ENCODE peak calls at places on chromosomes 12 and 14, in six cellular contexts. P, G, O, N, U and B are unnamed samples.

GRCh38 chr12:118840399-118840798 is 140.9 kb upstream of the SRRM4 start:
- DNase-seq in G (no peak), U (no peak), P (no peak), O (no peak), N (peak), B (no peak)

GRCh38 chr12:47739959-47740358 is 14.7 kb upstream of the ENDOU start:
- DNase-seq in N (no peak), U (no peak), G (peak), P (no peak), O (no peak), B (peak)

GRCh38 chr14:94936411-94936892 is 166.5 kb upstream of the GSC start:
- DNase-seq in P (no peak), U (no peak), N (no peak), G (no peak), O (no peak), B (no peak)

GRCh38 chr12:1575287-1575798 is 19.0 kb downstream of the FBXL14 start:
- DNase-seq in G (no peak), O (no peak), U (no peak), P (no peak), N (no peak), B (no peak)

GRCh38 chr12:6368906-6369525 is 6.3 kb downstream of the SCNN1A start:
- DNase-seq in P (no peak), G (no peak), O (no peak), U (no peak), N (no peak), B (no peak)

GRCh38 chr14:103228076-103228806 is 105.0 kb downstream of the TNFAIP2 start:
- DNase-seq in O (no peak), U (no peak), N (no peak), P (no peak), G (no peak), B (no peak)

GRCh38 chr12:123152823-123153222 is 1.9 kb upstream of the PITPNM2 start:
- DNase-seq in G (no peak), N (no peak), P (no peak), U (no peak), O (no peak), B (no peak)

GRCh38 chr14:100339757-100340453 is 16.8 kb downstream of the SLC25A47 start:
- DNase-seq in P (no peak), G (no peak), U (no peak), N (no peak), O (no peak), B (no peak)

GRCh38 chr14:96016761-96017160 is 22.4 kb upstream of the C14orf132 start:
- DNase-seq in U (peak), P (no peak), O (no peak), N (no peak), G (no peak), B (no peak)

GRCh38 chr12:63822352-63822751 is 22.1 kb upstream of the SRGAP1 start:
- DNase-seq in U (no peak), P (no peak), O (no peak), G (no peak), N (no peak), B (no peak)

GRCh38 chr12:51381226-51382079 is 9.8 kb downstream of the GALNT6 start:
- DNase-seq in G (no peak), U (no peak), P (no peak), N (no peak), O (no peak), B (no peak)

GRCh38 chr12:561908-562593 is 101.2 kb downstream of the NINJ2 start:
- DNase-seq in U (no peak), G (no peak), O (no peak), N (no peak), P (no peak), B (no peak)

GRCh38 chr12:12899530-12900380 is 8.4 kb downstream of the GPRC5A start:
- DNase-seq in U (no peak), N (peak), G (peak), P (no peak), O (no peak), B (peak)

GRCh38 chr12:694734-695503 is 31.7 kb upstream of the NINJ2 start:
- DNase-seq in O (no peak), N (no peak), G (no peak), P (no peak), U (no peak), B (no peak)

GRCh38 chr12:115960-116915 is 49.7 kb downstream of the IQSEC3 start:
- DNase-seq in O (no peak), N (no peak), G (no peak), P (no peak), U (no peak), B (no peak)

GRCh38 chr12:41419151-41419893 is 231.2 kb downstream of the PDZRN4 start:
- DNase-seq in O (no peak), G (no peak), U (no peak), P (no peak), N (no peak), B (no peak)

GRCh38 chr14:97282644-97283403 is 485.6 kb downstream of the VRK1 start:
- DNase-seq in U (no peak), G (no peak), O (no peak), N (no peak), P (no peak), B (no peak)

GRCh38 chr12:90355701-90356345 is 599.2 kb downstream of the CCER1 start:
- DNase-seq in P (no peak), G (no peak), U (no peak), N (no peak), O (no peak), B (no peak)

GRCh38 chr14:93039649-93040315 is 75.9 kb downstream of the ITPK1 start:
- DNase-seq in O (no peak), G (no peak), U (peak), P (no peak), N (no peak), B (no peak)

GRCh38 chr12:22271036-22271435 is 63.5 kb downstream of the ST8SIA1 start:
- DNase-seq in O (no peak), N (no peak), U (no peak), P (no peak), G (no peak), B (no peak)

GRCh38 chr12:96187675-96188355 is 6.4 kb upstream of the ELK3 start:
- DNase-seq in G (no peak), N (no peak), O (no peak), U (no peak), P (no peak), B (no peak)

GRCh38 chr12:65083581-65083980 is 37.5 kb downstream of the WIF1 start:
- DNase-seq in P (no peak), N (no peak), U (no peak), O (no peak), G (no peak), B (no peak)

GRCh38 chr12:6539276-6540134 is 5.2 kb downstream of the GAPDH start:
- DNase-seq in N (no peak), P (no peak), U (no peak), O (no peak), G (no peak), B (peak)

GRCh38 chr14:33035795-33036194 is 97.1 kb downstream of the NPAS3 start:
- DNase-seq in P (no peak), O (no peak), G (no peak), U (no peak), N (no peak), B (no peak)

GRCh38 chr12:42128327-42128726 is 16.3 kb downstream of the GXYLT1 start:
- DNase-seq in O (no peak), P (no peak), G (no peak), N (peak), U (no peak), B (no peak)

GRCh38 chr14:67514650-67515385 is 18.3 kb upstream of the PLEKHH1 start:
- DNase-seq in N (peak), G (peak), U (no peak), O (no peak), P (no peak), B (peak)

GRCh38 chr12:68263366-68263765 is 10.0 kb upstream of the IL22 start:
- DNase-seq in P (no peak), N (no peak), O (no peak), U (no peak), G (no peak), B (no peak)

GRCh38 chr12:14751987-14752386 is 51.3 kb downstream of the WBP11 start:
- DNase-seq in P (no peak), U (no peak), O (no peak), N (no peak), G (no peak), B (no peak)

GRCh38 chr12:13208533-13209278 is 12.2 kb downstream of the EMP1 start:
- DNase-seq in G (no peak), N (no peak), O (no peak), U (peak), P (no peak), B (no peak)

GRCh38 chr12:55934343-55934742 is 3.4 kb downstream of the DGKA start:
- DNase-seq in G (no peak), P (no peak), N (no peak), U (no peak), O (no peak), B (no peak)

GRCh38 chr12:15446798-15447197 is 124.5 kb downstream of the PTPRO start:
- DNase-seq in G (no peak), P (no peak), O (no peak), U (no peak), N (peak), B (no peak)

GRCh38 chr14:68653108-68653507 is 139.8 kb downstream of the ZFP36L1 start:
- DNase-seq in N (no peak), P (no peak), O (no peak), G (no peak), U (no peak), B (no peak)

GRCh38 chr14:101367421-101368261 is 193.7 kb upstream of the DIO3 start:
- DNase-seq in U (no peak), P (no peak), G (no peak), O (no peak), N (no peak), B (peak)

GRCh38 chr14:62759796-62760195 is 285.5 kb downstream of the KCNH5 start:
- DNase-seq in N (no peak), O (no peak), G (no peak), U (peak), P (no peak), B (no peak)

GRCh38 chr14:101849640-101850039 is 88.1 kb downstream of the PPP2R5C start:
- DNase-seq in P (no peak), U (peak), G (no peak), N (no peak), O (no peak), B (no peak)

GRCh38 chr12:67070307-67070600 is 198.9 kb upstream of the CAND1 start:
- DNase-seq in P (no peak), G (no peak), U (no peak), N (no peak), O (no peak), B (no peak)